ENCODE peak calls at places on chromosomes 16 and 17, in nine cellular contexts. A, L, V, Q, U, O, K, F and W are unnamed samples.

GRCh38 chr16:87956771-87957279 is 5.6 kb downstream of the BANP start:
- DNase-seq in A (no peak), L (peak; percentile 67), V (peak; percentile 32), Q (no peak), U (peak; percentile 49), O (no peak), K (peak; percentile 29), F (no peak), W (peak; percentile 9)

GRCh38 chr17:68768804-68769203 is 167.6 kb upstream of the FAM20A start:
- DNase-seq in A (no peak), L (no peak), V (no peak), Q (no peak), U (no peak), O (no peak), K (no peak), F (no peak), W (no peak)

GRCh38 chr16:28491080-28491969 is 549 bp downstream of the CLN3 start:
- DNase-seq in A (no peak), L (peak; percentile 32), V (peak; percentile 44), Q (no peak), U (peak; percentile 9), O (no peak), K (no peak), F (no peak), W (peak; percentile 2)

GRCh38 chr17:77772461-77772897 is 186.0 kb upstream of the TNRC6C start:
- DNase-seq in A (no peak), L (peak; percentile 75), V (peak; percentile 17), Q (peak; percentile 64), U (peak; percentile 39), O (peak; percentile 45), K (no peak), F (peak; percentile 43), W (no peak)

GRCh38 chr17:63477471-63478440 is 895 bp downstream of the ACE start:
- DNase-seq in A (no peak), L (no peak), V (no peak), Q (no peak), U (no peak), O (no peak), K (no peak), F (no peak), W (no peak)

GRCh38 chr16:48507346-48507745 is 102.6 kb downstream of the N4BP1 start:
- DNase-seq in A (no peak), L (no peak), V (no peak), Q (no peak), U (peak; percentile 77), O (no peak), K (no peak), F (no peak), W (no peak)

GRCh38 chr17:78110363-78111011 is 18.1 kb downstream of the TMC6 start:
- DNase-seq in A (no peak), L (no peak), V (no peak), Q (no peak), U (no peak), O (no peak), K (no peak), F (no peak), W (no peak)

GRCh38 chr17:46139365-46140210 is 53.6 kb downstream of the KANSL1 start:
- DNase-seq in A (no peak), L (no peak), V (no peak), Q (no peak), U (no peak), O (no peak), K (no peak), F (no peak), W (no peak)

GRCh38 chr16:46853713-46854443 is 22.9 kb upstream of the C16orf87 start:
- DNase-seq in A (peak; percentile 37), L (peak; percentile 67), V (peak; percentile 65), Q (peak; percentile 77), U (peak; percentile 65), O (peak; percentile 31), K (peak; percentile 54), F (peak; percentile 19), W (peak; percentile 68)

GRCh38 chr17:32104158-32104557 is 38.1 kb upstream of the RHOT1 start:
- DNase-seq in A (no peak), L (no peak), V (no peak), Q (no peak), U (no peak), O (no peak), K (no peak), F (no peak), W (no peak)

GRCh38 chr17:78318407-78318806 is 41.5 kb downstream of the SOCS3 start:
- DNase-seq in A (no peak), L (no peak), V (no peak), Q (no peak), U (no peak), O (no peak), K (no peak), F (no peak), W (no peak)

GRCh38 chr16:48556913-48557351 is 53.0 kb downstream of the N4BP1 start:
- DNase-seq in A (peak; percentile 39), L (peak; percentile 49), V (peak; percentile 69), Q (no peak), U (peak; percentile 63), O (no peak), K (peak; percentile 75), F (no peak), W (no peak)

GRCh38 chr17:48546924-48547838 is 2.3 kb upstream of the HOXB2 start:
- DNase-seq in A (no peak), L (no peak), V (no peak), Q (no peak), U (peak; percentile 68), O (no peak), K (no peak), F (no peak), W (no peak)

GRCh38 chr17:82876149-82876548 is 36.3 kb upstream of the ZNF750 start:
- DNase-seq in A (no peak), L (no peak), V (no peak), Q (no peak), U (peak; percentile 34), O (no peak), K (peak; percentile 33), F (no peak), W (no peak)

GRCh38 chr17:77692571-77693161 is 265.8 kb upstream of the TNRC6C start:
- DNase-seq in A (no peak), L (no peak), V (peak; percentile 27), Q (no peak), U (peak; percentile 40), O (no peak), K (peak; percentile 13), F (no peak), W (no peak)

GRCh38 chr17:30380106-30380420 is 1.3 kb downstream of the CPD start:
- DNase-seq in A (no peak), L (no peak), V (peak; percentile 29), Q (no peak), U (no peak), O (no peak), K (no peak), F (no peak), W (no peak)

GRCh38 chr17:66711936-66712335 is 123.0 kb upstream of the CACNG5 start:
- DNase-seq in A (peak; percentile 62), L (no peak), V (no peak), Q (no peak), U (peak; percentile 7), O (no peak), K (no peak), F (no peak), W (no peak)

GRCh38 chr17:17042851-17043667 is 802 bp downstream of the MPRIP start:
- DNase-seq in A (peak; percentile 14), L (peak; percentile 48), V (peak; percentile 74), Q (no peak), U (peak; percentile 46), O (no peak), K (peak; percentile 63), F (no peak), W (no peak)

GRCh38 chr16:49441366-49441780 is 67.8 kb downstream of the C16orf78 start:
- DNase-seq in A (no peak), L (peak; percentile 72), V (no peak), Q (no peak), U (no peak), O (peak; percentile 66), K (no peak), F (no peak), W (no peak)

GRCh38 chr16:87344931-87345631 is 27.9 kb upstream of the C16orf95 start:
- DNase-seq in A (no peak), L (peak; percentile 64), V (no peak), Q (no peak), U (no peak), O (peak; percentile 44), K (no peak), F (peak; percentile 32), W (no peak)

GRCh38 chr17:49575524-49576120 is at the start of gene NXPH3:
- DNase-seq in A (no peak), L (peak; percentile 81), V (peak; percentile 61), Q (peak; percentile 42), U (peak; percentile 49), O (peak; percentile 41), K (no peak), F (peak; percentile 57), W (no peak)

GRCh38 chr17:16398270-16399267 is 16.8 kb upstream of the TRPV2 start:
- DNase-seq in A (no peak), L (no peak), V (no peak), Q (no peak), U (no peak), O (no peak), K (no peak), F (no peak), W (no peak)

GRCh38 chr17:64420143-64420670 is 28.7 kb upstream of the MILR1 start:
- DNase-seq in A (peak; percentile 72), L (no peak), V (peak; percentile 81), Q (no peak), U (peak; percentile 79), O (no peak), K (peak; percentile 88), F (no peak), W (peak; percentile 55)

GRCh38 chr17:5210853-5211252 is 19.2 kb upstream of the ZNF594 start:
- DNase-seq in A (no peak), L (no peak), V (no peak), Q (no peak), U (no peak), O (no peak), K (no peak), F (no peak), W (no peak)

GRCh38 chr16:73301984-73302383 is 254.1 kb upstream of the ZFHX3 start:
- DNase-seq in A (no peak), L (no peak), V (no peak), Q (no peak), U (no peak), O (no peak), K (no peak), F (no peak), W (no peak)

GRCh38 chr17:64448665-64449512 is at the start of gene MILR1:
- DNase-seq in A (no peak), L (no peak), V (peak; percentile 83), Q (no peak), U (peak; percentile 68), O (no peak), K (peak; percentile 95), F (no peak), W (no peak)

GRCh38 chr17:76834889-76835288 is 33.3 kb upstream of the MGAT5B start:
- DNase-seq in A (no peak), L (no peak), V (no peak), Q (no peak), U (no peak), O (no peak), K (no peak), F (no peak), W (no peak)